ENCODE peak calls at places on chromosome 14, in eight cellular contexts. Y is activated CD8-positive, alpha-beta memory T cell treated with anti-CD3 and anti-CD28 coated beads for 24 hours; R is AG10803; D is SW 1271; T is AG04450; H is astrocyte; B is stimulated activated CD8-positive, alpha-beta memory T cell treated with anti-CD3 and anti-CD28 coated beads, Interleukin-4, amount 100 ng/mL, for 1 hour; P is bronchial epithelial cell. S is an unnamed sample.

GRCh38 chr14:91654836-91655235 is 77.0 kb downstream of the CATSPERB start:
- DNase-seq in Y (no peak), R (no peak), D (no peak), T (no peak), H (no peak), B (no peak), P (peak; percentile 100), S (no peak)

GRCh38 chr14:89245802-89246201 is 171.2 kb downstream of the FOXN3 start:
- DNase-seq in Y (no peak), R (no peak), D (no peak), T (no peak), H (no peak), B (no peak), P (peak; percentile 90), S (no peak)

GRCh38 chr14:94673781-94674231 is 61.6 kb downstream of the SERPINA3 start:
- DNase-seq in Y (peak; percentile 38), R (no peak), D (no peak), T (no peak), H (peak; percentile 12), B (no peak), P (no peak), S (no peak)

GRCh38 chr14:64654931-64655330 is 49.3 kb upstream of the PLEKHG3 start:
- DNase-seq in Y (no peak), R (peak; percentile 42), D (no peak), T (no peak), H (no peak), B (no peak), P (no peak), S (no peak)

GRCh38 chr14:101636081-101636560 is 74.8 kb downstream of the DIO3 start:
- DNase-seq in Y (no peak), R (peak; percentile 1), D (no peak), T (no peak), H (peak; percentile 3), B (no peak), P (no peak), S (no peak)

GRCh38 chr14:54713364-54713763 is 146.4 kb downstream of the SAMD4A start:
- DNase-seq in Y (no peak), R (peak; percentile 86), D (no peak), T (no peak), H (peak; percentile 78), B (no peak), P (no peak), S (no peak)

GRCh38 chr14:93669632-93670031 is 118.7 kb downstream of the PRIMA1 start:
- DNase-seq in Y (no peak), R (no peak), D (no peak), T (no peak), H (no peak), B (no peak), P (no peak), S (no peak)

GRCh38 chr14:22387776-22388241 is 201.2 kb downstream of the DAD1 start:
- DNase-seq in Y (no peak), R (no peak), D (no peak), T (no peak), H (peak; percentile 34), B (no peak), P (no peak), S (no peak)